ENCODE peak calls at places on chromosomes 12 and 14, in four cellular contexts. One of them, this sample, is unnamed.

GRCh38 chr14:68248481-68249255 is 429.1 kb downstream of the RAD51B start:
- DNase-seq in Daoy: peak
- DNase-seq in CD8-positive, alpha-beta T cell: no peak
- DNase-seq in EL: peak
- DNase-seq in this sample: peak

GRCh38 chr12:53174881-53175491 is 5.5 kb upstream of the ZNF740 start:
- DNase-seq in Daoy: no peak
- DNase-seq in CD8-positive, alpha-beta T cell: no peak
- DNase-seq in EL: peak
- DNase-seq in this sample: no peak

GRCh38 chr14:31990959-31991541 is 86.1 kb upstream of the ARHGAP5 start:
- DNase-seq in Daoy: no peak
- DNase-seq in CD8-positive, alpha-beta T cell: no peak
- DNase-seq in EL: peak
- DNase-seq in this sample: no peak

GRCh38 chr12:109716512-109717389 is 3.1 kb downstream of the FAM222A start:
- DNase-seq in Daoy: no peak
- DNase-seq in CD8-positive, alpha-beta T cell: no peak
- DNase-seq in EL: no peak
- DNase-seq in this sample: no peak

GRCh38 chr14:100215330-100215885 is 23.5 kb upstream of the YY1 start:
- DNase-seq in Daoy: no peak
- DNase-seq in CD8-positive, alpha-beta T cell: no peak
- DNase-seq in EL: no peak
- DNase-seq in this sample: no peak

GRCh38 chr14:68793734-68794129 is 865 bp upstream of the ZFP36L1 start:
- DNase-seq in Daoy: no peak
- DNase-seq in CD8-positive, alpha-beta T cell: no peak
- DNase-seq in EL: no peak
- DNase-seq in this sample: no peak

GRCh38 chr14:52325126-52325525 is 11.0 kb downstream of the PTGER2 start:
- DNase-seq in Daoy: peak
- DNase-seq in CD8-positive, alpha-beta T cell: no peak
- DNase-seq in EL: no peak
- DNase-seq in this sample: no peak

GRCh38 chr14:101972126-101972785 is 7.9 kb downstream of the DYNC1H1 start:
- DNase-seq in Daoy: peak
- DNase-seq in CD8-positive, alpha-beta T cell: no peak
- DNase-seq in EL: peak
- DNase-seq in this sample: no peak

GRCh38 chr14:61533513-61534255 is 161.6 kb upstream of the HIF1A start:
- DNase-seq in Daoy: no peak
- DNase-seq in CD8-positive, alpha-beta T cell: no peak
- DNase-seq in EL: peak
- DNase-seq in this sample: no peak

GRCh38 chr12:95201056-95201670 is 16.1 kb downstream of the FGD6 start:
- DNase-seq in Daoy: peak
- DNase-seq in CD8-positive, alpha-beta T cell: no peak
- DNase-seq in EL: peak
- DNase-seq in this sample: no peak